ENCODE peak calls at places on chromosomes 4 and X, in five cellular contexts. R is CD4-positive, CD25-positive, alpha-beta regulatory T cell; S is mammary epithelial cell; V is neural progenitor cell; C is Karpas-422. P is an unnamed sample.

GRCh38 chrX:25191403-25191802 is 175.6 kb upstream of the ARX start:
- DNase-seq in R (no peak), S (no peak), V (no peak), C (peak; percentile 48), P (peak; percentile 7)

GRCh38 chr4:185017964-185018772 is at the start of gene HELT:
- DNase-seq in R (no peak), S (peak; percentile 6), V (peak; percentile 61), C (no peak), P (no peak)

GRCh38 chrX:155071694-155072215 is 447 bp downstream of the BRCC3 start:
- DNase-seq in R (peak; percentile 48), S (no peak), V (peak; percentile 52), C (peak; percentile 45), P (no peak)

GRCh38 chr4:182808673-182809416 is 108.3 kb downstream of the DCTD start:
- DNase-seq in R (peak; percentile 68), S (no peak), V (no peak), C (no peak), P (no peak)

GRCh38 chrX:14899607-14900006 is 26.4 kb downstream of the MOSPD2 start:
- DNase-seq in R (peak; percentile 19), S (peak; percentile 67), V (no peak), C (peak; percentile 53), P (peak; percentile 1)

GRCh38 chrX:45479196-45479834 is 278.6 kb upstream of the DIPK2B start:
- DNase-seq in R (no peak), S (peak; percentile 89), V (no peak), C (no peak), P (peak; percentile 35)

GRCh38 chrX:113512700-113513395 is 672.2 kb upstream of the AMOT start:
- DNase-seq in R (no peak), S (peak; percentile 62), V (no peak), C (no peak), P (peak; percentile 1)

GRCh38 chrX:120251471-120252011 is 929 bp downstream of the ZBTB33 start:
- DNase-seq in R (peak; percentile 35), S (peak; percentile 9), V (peak; percentile 30), C (peak; percentile 71), P (peak; percentile 12)

GRCh38 chr4:83381173-83381572 is 46.5 kb upstream of the HPSE start:
- DNase-seq in R (no peak), S (no peak), V (no peak), C (no peak), P (no peak)

GRCh38 chr4:3413217-3413671 is 28.5 kb upstream of the HGFAC start:
- DNase-seq in R (no peak), S (no peak), V (no peak), C (no peak), P (no peak)

GRCh38 chr4:82201805-82202636 is 171.8 kb downstream of the HNRNPD start:
- DNase-seq in R (peak; percentile 57), S (peak; percentile 29), V (peak; percentile 85), C (peak; percentile 71), P (peak; percentile 40)

GRCh38 chrX:130170752-130171445 is 863 bp upstream of the RAB33A start:
- DNase-seq in R (peak; percentile 79), S (no peak), V (peak; percentile 77), C (peak; percentile 90), P (peak; percentile 70)

GRCh38 chrX:130173190-130173895 is 1.6 kb downstream of the RAB33A start:
- DNase-seq in R (peak; percentile 57), S (no peak), V (no peak), C (no peak), P (no peak)

GRCh38 chrX:130171446-130172126 is at the start of gene RAB33A:
- DNase-seq in R (peak; percentile 72), S (no peak), V (peak; percentile 56), C (peak; percentile 65), P (no peak)

GRCh38 chrX:130174051-130174704 is 2.4 kb downstream of the RAB33A start:
- DNase-seq in R (no peak), S (no peak), V (no peak), C (no peak), P (no peak)

DNA sequence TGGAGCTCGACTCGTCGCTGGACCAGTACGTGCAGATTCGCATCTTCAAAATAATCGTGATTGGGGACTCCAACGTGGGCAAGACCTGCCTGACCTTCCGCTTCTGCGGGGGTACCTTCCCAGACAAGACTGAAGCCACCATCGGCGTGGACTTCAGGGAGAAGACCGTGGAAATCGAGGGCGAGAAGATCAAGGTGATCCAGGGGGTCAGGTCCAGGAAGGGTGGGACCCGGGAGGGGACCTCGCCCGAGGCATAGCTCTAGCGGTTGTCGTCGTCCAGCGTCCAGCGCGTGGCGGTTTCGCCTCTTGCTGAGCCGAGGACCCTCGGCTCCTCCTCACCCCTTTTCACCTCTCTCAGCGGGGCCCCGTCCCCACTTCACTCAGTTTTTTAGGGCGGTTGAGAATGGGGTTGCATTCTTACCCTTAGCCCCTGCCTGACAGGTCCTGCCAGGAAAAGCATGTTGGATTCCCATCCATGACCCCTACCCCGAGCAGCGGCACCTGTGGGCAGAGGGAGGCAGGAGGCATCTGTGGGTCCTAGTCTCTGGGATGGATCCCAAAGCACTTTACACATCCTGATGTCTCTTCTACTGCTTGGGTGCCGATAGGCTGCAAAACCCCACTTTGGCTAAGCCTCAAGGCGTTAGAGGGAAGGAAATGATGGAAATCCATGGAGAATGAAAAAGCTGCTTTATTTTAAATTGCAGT is 519 bp downstream of the RAB33A start:
- DNase-seq in R (no peak), S (no peak), V (peak; percentile 11), C (no peak), P (no peak)
- H3K27ac ChIP-seq in R (peak overlapping the region; percentile 60), S (no peak overlapping the region), V (no peak overlapping the region), C (peak overlapping the region; percentile 79), P (peak overlapping the region; percentile 83)

DNA sequence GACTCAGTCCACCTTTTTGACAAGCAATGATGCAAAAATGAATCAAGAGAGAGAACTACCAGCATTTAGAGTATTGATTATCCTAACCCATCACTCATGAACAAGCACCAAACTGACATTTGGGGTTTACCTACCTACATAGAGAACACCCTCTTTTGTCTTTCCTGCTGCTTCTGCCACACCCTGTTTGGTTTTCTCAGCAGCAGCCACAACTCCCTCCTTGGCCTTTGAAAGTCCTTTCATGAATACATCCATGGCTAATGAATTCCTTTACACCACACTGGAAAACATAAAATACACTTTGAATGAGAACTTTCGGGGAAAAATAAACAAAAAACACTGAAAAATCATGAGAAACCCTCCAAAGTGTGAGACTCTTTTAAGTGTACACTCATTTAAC is 1.5 kb downstream of the SNCA start:
- DNase-seq in R (no peak), S (no peak), V (no peak), C (no peak), P (no peak)
- H3K27ac ChIP-seq in R (no peak overlapping the region), S (no peak overlapping the region), V (no peak overlapping the region), C (no peak overlapping the region), P (no peak overlapping the region)

GRCh38 chr4:37639551-37640293 is 46.5 kb downstream of the RELL1 start:
- DNase-seq in R (no peak), S (no peak), V (no peak), C (no peak), P (no peak)
- H3K27ac ChIP-seq in R (no peak overlapping the region), S (no peak overlapping the region), V (no peak overlapping the region), C (no peak overlapping the region), P (no peak overlapping the region)

DNA sequence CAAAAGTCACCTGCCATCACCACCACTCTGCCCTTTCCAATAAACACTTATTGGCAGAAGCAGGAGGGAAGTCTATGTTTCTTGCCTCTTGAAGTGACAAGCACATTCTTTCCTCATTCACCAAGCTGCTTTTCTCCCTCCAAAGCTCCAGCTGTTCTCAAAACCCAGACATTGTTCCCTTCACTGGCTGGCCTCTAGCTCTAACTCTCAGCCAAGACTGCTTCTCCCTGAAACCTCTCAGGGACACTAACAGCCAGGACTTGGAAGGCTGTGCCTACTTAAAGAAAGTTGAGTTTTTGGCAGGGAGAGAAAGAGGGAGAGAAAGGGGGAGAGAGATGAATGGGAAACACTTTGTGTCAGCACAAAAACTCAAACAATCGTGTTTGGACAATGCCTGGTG is 99.6 kb downstream of the COX18 start:
- DNase-seq in R (no peak), S (peak; percentile 29), V (peak; percentile 66), C (no peak), P (no peak)
- H3K27ac ChIP-seq in R (no peak overlapping the region), S (no peak overlapping the region), V (peak overlapping the region; percentile 65), C (no peak overlapping the region), P (no peak overlapping the region)

DNA sequence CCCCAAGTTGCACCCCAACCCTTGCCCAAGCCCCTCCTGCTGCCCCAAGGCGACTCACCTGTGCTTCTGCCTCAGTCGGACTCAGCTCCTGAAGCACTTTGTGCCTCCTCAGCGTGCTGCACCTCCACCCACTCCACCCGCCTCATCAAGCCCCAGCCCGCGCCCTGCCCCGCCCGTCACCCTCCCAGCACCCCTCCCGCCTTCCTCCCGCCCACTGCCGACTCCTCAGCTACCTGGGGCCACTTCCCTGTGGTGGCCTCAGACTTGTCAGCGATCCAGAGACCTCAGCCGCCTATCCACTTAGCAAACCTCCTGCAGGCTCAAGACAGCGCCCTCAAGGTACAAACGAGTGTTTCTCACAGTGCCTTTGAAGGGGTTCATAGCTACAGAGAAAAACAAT is 19.6 kb upstream of the IQCM start:
- DNase-seq in R (no peak), S (no peak), V (no peak), C (no peak), P (no peak)
- H3K27ac ChIP-seq in R (no peak overlapping the region), S (no peak overlapping the region), V (no peak overlapping the region), C (no peak overlapping the region), P (no peak overlapping the region)

DNA sequence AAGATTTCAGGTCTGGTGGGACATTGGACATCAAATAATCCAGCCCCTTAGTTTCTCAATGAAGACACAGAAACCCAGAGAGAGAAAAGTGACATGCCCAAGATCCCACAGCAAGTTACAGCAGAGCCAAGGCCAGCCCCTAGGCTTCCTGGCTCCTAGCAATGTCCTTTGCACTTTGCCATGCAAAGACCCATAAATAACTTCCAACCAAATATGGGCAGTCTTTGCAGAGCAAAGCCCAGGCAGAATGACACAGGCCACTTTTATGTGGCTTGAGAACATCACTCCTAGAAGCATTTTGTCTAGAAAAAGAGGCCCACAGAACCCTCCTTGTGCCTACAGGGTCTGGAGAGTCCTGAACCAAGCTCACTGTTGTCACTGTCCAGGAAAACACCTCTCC is 78.1 kb upstream of the ATP6AP2 start:
- DNase-seq in R (no peak), S (no peak), V (no peak), C (no peak), P (no peak)
- H3K27ac ChIP-seq in R (no peak overlapping the region), S (no peak overlapping the region), V (no peak overlapping the region), C (no peak overlapping the region), P (no peak overlapping the region)

GRCh38 chr4:141220271-141220654 is 432 bp upstream of the ZNF330 start:
- DNase-seq in R (no peak), S (no peak), V (peak; percentile 2), C (no peak), P (no peak)
- H3K27ac ChIP-seq in R (no peak overlapping the region), S (no peak overlapping the region), V (no peak overlapping the region), C (no peak overlapping the region), P (peak overlapping the region; percentile 90)